ENCODE peak calls at places on chromosomes 1 and 21, in six cellular contexts. Q, X, O, U, S and M are unnamed samples.

GRCh38 chr1:7491089-7491817 is 279.8 kb upstream of the VAMP3 start:
- DNase-seq in U (no peak), X (no peak), Q (peak; percentile 85), S (no peak), O (no peak), M (no peak)

GRCh38 chr21:41185802-41186201 is 17.8 kb downstream of the BACE2 start:
- DNase-seq in X (no peak), S (no peak), Q (no peak), U (no peak), O (no peak), M (no peak)

GRCh38 chr1:197908695-197909336 is 6.4 kb downstream of the C1orf53 start:
- DNase-seq in S (no peak), X (no peak), O (no peak), Q (no peak), U (no peak), M (no peak)

GRCh38 chr1:13806108-13806507 is 106.1 kb downstream of the PRDM2 start:
- DNase-seq in O (no peak), Q (no peak), X (no peak), U (no peak), S (no peak), M (no peak)

GRCh38 chr1:6118415-6118814 is 61.7 kb downstream of the CHD5 start:
- DNase-seq in U (no peak), S (no peak), O (no peak), Q (peak; percentile 12), X (no peak), M (no peak)

GRCh38 chr21:35924714-35925301 is 135.5 kb downstream of the SETD4 start:
- DNase-seq in U (no peak), S (no peak), X (peak; percentile 18), Q (peak; percentile 96), O (no peak), M (no peak)

GRCh38 chr1:93000751-93001175 is 39.5 kb upstream of the DIPK1A start:
- DNase-seq in X (no peak), O (no peak), U (no peak), S (no peak), Q (peak; percentile 48), M (no peak)

GRCh38 chr1:230581446-230582079 is 60.7 kb upstream of the COG2 start:
- DNase-seq in S (no peak), O (no peak), U (no peak), X (no peak), Q (no peak), M (no peak)

GRCh38 chr1:203099760-203100159 is 13.9 kb upstream of the MYOG start:
- DNase-seq in Q (no peak), O (no peak), X (no peak), S (no peak), U (no peak), M (no peak)

GRCh38 chr1:30697977-30698376 is 25.4 kb downstream of the MATN1 start:
- DNase-seq in O (no peak), X (no peak), Q (peak; percentile 59), S (no peak), U (no peak), M (no peak)

GRCh38 chr1:46302091-46303037 is 1.1 kb downstream of the LRRC41 start:
- DNase-seq in S (peak; percentile 50), U (peak; percentile 73), Q (peak; percentile 66), X (peak; percentile 42), O (peak; percentile 75), M (peak; percentile 65)

GRCh38 chr1:85061711-85062424 is 13.6 kb upstream of the MCOLN3 start:
- DNase-seq in U (peak; percentile 96), S (peak; percentile 82), O (peak; percentile 80), X (peak; percentile 94), Q (peak; percentile 98), M (peak; percentile 96)

GRCh38 chr1:155050560-155051341 is at the start of gene ADAM15:
- DNase-seq in X (peak; percentile 83), U (peak; percentile 90), S (peak; percentile 83), O (peak; percentile 92), Q (peak; percentile 56), M (peak; percentile 78)

GRCh38 chr1:80961464-80962190 is 839.1 kb upstream of the ADGRL2 start:
- DNase-seq in X (no peak), Q (peak; percentile 4), S (no peak), U (no peak), O (no peak), M (no peak)

GRCh38 chr1:177811461-177811860 is 158.4 kb downstream of the SEC16B start:
- DNase-seq in X (no peak), U (no peak), S (no peak), O (no peak), Q (no peak), M (no peak)

GRCh38 chr21:42475526-42476492 is 20.2 kb downstream of the RSPH1 start:
- DNase-seq in O (no peak), U (peak; percentile 35), X (no peak), Q (no peak), S (no peak), M (no peak)

GRCh38 chr1:63454269-63454668 is 68.8 kb downstream of the ITGB3BP start:
- DNase-seq in S (no peak), O (no peak), U (no peak), Q (peak; percentile 7), X (no peak), M (no peak)

GRCh38 chr21:35470522-35470921 is 421.4 kb upstream of the RUNX1 start:
- DNase-seq in Q (no peak), U (no peak), X (no peak), O (no peak), S (no peak), M (no peak)

GRCh38 chr1:79155991-79156390 is 149.5 kb upstream of the ADGRL4 start:
- DNase-seq in S (no peak), O (no peak), U (no peak), Q (no peak), X (no peak), M (no peak)

GRCh38 chr1:203318229-203318517 is 12.9 kb downstream of the BTG2 start:
- DNase-seq in Q (no peak), U (no peak), O (no peak), X (no peak), S (no peak), M (no peak)

DNA sequence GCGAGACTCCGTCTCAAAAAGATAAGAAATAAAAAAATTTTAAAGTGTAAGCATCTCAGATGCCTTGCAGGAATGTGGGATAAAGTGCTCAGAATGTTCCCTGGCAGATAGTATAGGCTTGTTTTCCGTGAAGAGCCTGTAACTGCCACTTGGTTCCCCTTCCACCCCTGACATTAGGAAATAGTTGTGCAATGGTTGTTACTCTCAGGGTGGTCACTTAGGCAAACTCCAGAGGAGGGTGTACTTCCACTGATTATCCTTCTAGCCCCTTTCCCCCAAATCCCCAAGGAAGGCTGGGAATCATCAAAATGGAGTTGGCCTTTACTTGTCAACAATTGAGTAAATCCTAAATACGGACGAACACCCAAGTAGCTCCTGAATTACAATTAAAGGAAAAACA is 10.4 kb downstream of the RPL11 start:
- DNase-seq in U (no peak), S (no peak), Q (no peak), O (no peak), X (no peak), M (no peak)
- H3K36me3 ChIP-seq in U (peaks cover 56% of the 10 kb centered on the region), S (peaks cover 17% of the 10 kb centered on the region), Q (peaks cover 13% of the 10 kb centered on the region), O (peaks cover 74% of the 10 kb centered on the region), X (peaks cover 3% of the 10 kb centered on the region), M (peaks cover 71% of the 10 kb centered on the region)

DNA sequence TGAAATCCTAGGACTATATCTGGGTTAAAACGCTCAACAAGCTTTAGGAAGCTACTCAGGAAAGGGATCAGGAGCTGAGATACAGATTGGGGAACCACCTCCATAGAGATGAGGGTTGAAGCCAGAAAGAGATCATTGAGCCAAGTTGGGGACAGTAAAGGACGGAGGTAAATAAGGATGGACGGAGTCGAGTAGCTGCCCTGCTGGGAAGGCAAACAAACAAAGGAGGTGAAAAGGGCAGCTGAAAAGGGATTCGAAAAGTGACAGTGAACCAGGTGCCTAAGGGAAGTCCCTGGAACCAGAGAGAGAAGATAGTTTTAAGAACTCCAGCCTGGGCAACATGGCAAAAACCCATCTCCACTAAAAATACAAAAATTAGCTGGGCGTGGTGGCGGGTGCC is 6.3 kb upstream of the CAMSAP2 start:
- DNase-seq in X (no peak), S (no peak), Q (no peak), U (no peak), O (no peak), M (no peak)
- H3K27ac ChIP-seq in X (no peak overlapping the region), S (no peak overlapping the region), Q (no peak overlapping the region), U (no peak overlapping the region), O (no peak overlapping the region), M (no peak overlapping the region)

GRCh38 chr1:161089251-161089924 is at the start of gene NECTIN4:
- DNase-seq in X (peak; percentile 93), U (peak; percentile 60), Q (no peak), S (no peak), O (peak; percentile 79), M (no peak)

GRCh38 chr1:161089938-161090337 is 580 bp upstream of the NECTIN4 start:
- DNase-seq in U (no peak), X (no peak), Q (no peak), O (no peak), S (no peak), M (no peak)

GRCh38 chr1:161086457-161086856 is 2.9 kb downstream of the NECTIN4 start:
- DNase-seq in S (no peak), O (no peak), Q (no peak), U (no peak), X (no peak), M (no peak)

GRCh38 chr1:161090617-161091016 is 1.3 kb upstream of the NECTIN4 start:
- DNase-seq in X (no peak), U (no peak), Q (no peak), S (no peak), O (no peak), M (no peak)

DNA sequence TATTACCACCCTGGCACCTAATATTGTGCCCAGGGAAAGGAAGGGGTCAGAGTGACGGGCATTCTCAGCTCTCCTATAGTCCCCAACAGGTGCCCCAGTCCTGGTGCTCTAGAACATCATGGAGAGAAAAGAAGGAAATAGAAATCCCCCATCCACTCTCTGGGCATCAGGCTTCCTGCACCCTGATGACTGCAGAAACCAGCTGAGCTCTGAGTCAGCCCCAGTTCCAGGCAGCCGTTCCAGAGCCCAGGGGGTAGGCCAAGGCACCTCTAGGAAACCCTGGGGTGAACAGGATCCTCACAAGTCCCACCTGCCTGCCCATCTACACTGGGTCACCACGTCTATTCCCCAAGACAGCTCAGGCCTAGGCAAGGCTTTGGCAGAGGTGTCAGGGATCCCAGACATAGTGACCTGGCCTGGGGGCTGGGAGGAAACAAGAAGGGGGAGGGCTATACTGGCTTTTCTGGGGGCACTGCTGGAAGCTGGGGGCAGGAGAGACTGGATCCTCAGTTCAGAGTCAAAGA is 709 bp downstream of the NECTIN4 start:
- DNase-seq in S (no peak), X (peak; percentile 62), O (no peak), U (no peak), Q (peak; percentile 48), M (no peak)
- H3K4me1 ChIP-seq in S (peaks cover 17% of the 10 kb centered on the region), X (peaks cover 66% of the 10 kb centered on the region), O (peaks cover 21% of the 10 kb centered on the region), U (no peaks in the 10 kb centered on the region), Q (peaks cover 18% of the 10 kb centered on the region), M (no peaks in the 10 kb centered on the region)

GRCh38 chr1:29200905-29201594 is 19.4 kb upstream of the SRSF4 start:
- DNase-seq in U (no peak), O (no peak), S (no peak), X (no peak), Q (no peak), M (no peak)
- H3K36me3 ChIP-seq in U (peaks cover 8% of the 10 kb centered on the region), O (peaks cover 52% of the 10 kb centered on the region), S (peaks cover 10% of the 10 kb centered on the region), X (peaks cover 5% of the 10 kb centered on the region), Q (peaks cover 7% of the 10 kb centered on the region), M (peaks cover 13% of the 10 kb centered on the region)